ENCODE peak calls at places on chromosomes 5 and 9, in six cellular contexts. One of them, this sample, is unnamed.

GRCh38 chr5:154893381-154893780 is 35.0 kb downstream of the CNOT8 start:
- DNase-seq in stimulated activated CD8-positive, alpha-beta memory T cell treated with anti-CD3 and anti-CD28 coated beads, Interleukin-15, amount 100 ng/mL, for 1 hour: no peak
- DNase-seq in NCI-H748 treated with DMSO at 0.1 percent for 48 hours: no peak
- DNase-seq in H7: no peak
- DNase-seq in dermis blood vessel endothelial cell: no peak
- DNase-seq in HFFc6: no peak
- DNase-seq in this sample: no peak

GRCh38 chr9:22079873-22080341 is 70.8 kb upstream of the CDKN2B start:
- DNase-seq in stimulated activated CD8-positive, alpha-beta memory T cell treated with anti-CD3 and anti-CD28 coated beads, Interleukin-15, amount 100 ng/mL, for 1 hour: no peak
- DNase-seq in NCI-H748 treated with DMSO at 0.1 percent for 48 hours: no peak
- DNase-seq in H7: no peak
- DNase-seq in dermis blood vessel endothelial cell: no peak
- DNase-seq in HFFc6: no peak
- DNase-seq in this sample: no peak

GRCh38 chr5:122439645-122440044 is 127.6 kb downstream of the SNCAIP start:
- DNase-seq in stimulated activated CD8-positive, alpha-beta memory T cell treated with anti-CD3 and anti-CD28 coated beads, Interleukin-15, amount 100 ng/mL, for 1 hour: no peak
- DNase-seq in NCI-H748 treated with DMSO at 0.1 percent for 48 hours: no peak
- DNase-seq in H7: no peak
- DNase-seq in dermis blood vessel endothelial cell: no peak
- DNase-seq in HFFc6: no peak
- DNase-seq in this sample: no peak

GRCh38 chr5:60576425-60576824 is 123.5 kb downstream of the DEPDC1B start:
- DNase-seq in stimulated activated CD8-positive, alpha-beta memory T cell treated with anti-CD3 and anti-CD28 coated beads, Interleukin-15, amount 100 ng/mL, for 1 hour: no peak
- DNase-seq in NCI-H748 treated with DMSO at 0.1 percent for 48 hours: no peak
- DNase-seq in H7: no peak
- DNase-seq in dermis blood vessel endothelial cell: no peak
- DNase-seq in HFFc6: no peak
- DNase-seq in this sample: no peak

GRCh38 chr5:134905246-134905996 is 490 bp downstream of the PCBD2 start:
- DNase-seq in stimulated activated CD8-positive, alpha-beta memory T cell treated with anti-CD3 and anti-CD28 coated beads, Interleukin-15, amount 100 ng/mL, for 1 hour: peak; percentile 18
- DNase-seq in NCI-H748 treated with DMSO at 0.1 percent for 48 hours: peak; percentile 81
- DNase-seq in H7: peak; percentile 66
- DNase-seq in dermis blood vessel endothelial cell: peak; percentile 80
- DNase-seq in HFFc6: peak; percentile 67
- DNase-seq in this sample: peak; percentile 37

GRCh38 chr9:87749335-87750035 is 23.6 kb downstream of the CTSL start:
- DNase-seq in stimulated activated CD8-positive, alpha-beta memory T cell treated with anti-CD3 and anti-CD28 coated beads, Interleukin-15, amount 100 ng/mL, for 1 hour: no peak
- DNase-seq in NCI-H748 treated with DMSO at 0.1 percent for 48 hours: no peak
- DNase-seq in H7: no peak
- DNase-seq in dermis blood vessel endothelial cell: peak; percentile 35
- DNase-seq in HFFc6: no peak
- DNase-seq in this sample: no peak

GRCh38 chr5:115460476-115460875 is 84.1 kb downstream of the FEM1C start:
- DNase-seq in stimulated activated CD8-positive, alpha-beta memory T cell treated with anti-CD3 and anti-CD28 coated beads, Interleukin-15, amount 100 ng/mL, for 1 hour: no peak
- DNase-seq in NCI-H748 treated with DMSO at 0.1 percent for 48 hours: no peak
- DNase-seq in H7: no peak
- DNase-seq in dermis blood vessel endothelial cell: peak; percentile 92
- DNase-seq in HFFc6: peak; percentile 96
- DNase-seq in this sample: no peak

GRCh38 chr9:108394726-108395125 is 461.1 kb downstream of the ACTL7B start:
- DNase-seq in stimulated activated CD8-positive, alpha-beta memory T cell treated with anti-CD3 and anti-CD28 coated beads, Interleukin-15, amount 100 ng/mL, for 1 hour: no peak
- DNase-seq in NCI-H748 treated with DMSO at 0.1 percent for 48 hours: no peak
- DNase-seq in H7: no peak
- DNase-seq in dermis blood vessel endothelial cell: no peak
- DNase-seq in HFFc6: no peak
- DNase-seq in this sample: no peak

GRCh38 chr9:20479419-20480155 is 142.7 kb downstream of the MLLT3 start:
- DNase-seq in stimulated activated CD8-positive, alpha-beta memory T cell treated with anti-CD3 and anti-CD28 coated beads, Interleukin-15, amount 100 ng/mL, for 1 hour: no peak
- DNase-seq in NCI-H748 treated with DMSO at 0.1 percent for 48 hours: no peak
- DNase-seq in H7: no peak
- DNase-seq in dermis blood vessel endothelial cell: no peak
- DNase-seq in HFFc6: no peak
- DNase-seq in this sample: no peak

GRCh38 chr9:135908334-135909204 is 1.2 kb upstream of the CAMSAP1 start:
- DNase-seq in stimulated activated CD8-positive, alpha-beta memory T cell treated with anti-CD3 and anti-CD28 coated beads, Interleukin-15, amount 100 ng/mL, for 1 hour: no peak
- DNase-seq in NCI-H748 treated with DMSO at 0.1 percent for 48 hours: no peak
- DNase-seq in H7: peak; percentile 18
- DNase-seq in dermis blood vessel endothelial cell: peak; percentile 67
- DNase-seq in HFFc6: no peak
- DNase-seq in this sample: no peak

GRCh38 chr5:67244345-67244793 is 47.8 kb upstream of the CD180 start:
- DNase-seq in stimulated activated CD8-positive, alpha-beta memory T cell treated with anti-CD3 and anti-CD28 coated beads, Interleukin-15, amount 100 ng/mL, for 1 hour: no peak
- DNase-seq in NCI-H748 treated with DMSO at 0.1 percent for 48 hours: peak; percentile 23
- DNase-seq in H7: no peak
- DNase-seq in dermis blood vessel endothelial cell: peak; percentile 97
- DNase-seq in HFFc6: no peak
- DNase-seq in this sample: no peak

GRCh38 chr5:65926893-65927292 is 518 bp downstream of the ERBIN start:
- DNase-seq in stimulated activated CD8-positive, alpha-beta memory T cell treated with anti-CD3 and anti-CD28 coated beads, Interleukin-15, amount 100 ng/mL, for 1 hour: no peak
- DNase-seq in NCI-H748 treated with DMSO at 0.1 percent for 48 hours: peak; percentile 32
- DNase-seq in H7: peak; percentile 27
- DNase-seq in dermis blood vessel endothelial cell: peak; percentile 48
- DNase-seq in HFFc6: no peak
- DNase-seq in this sample: no peak

GRCh38 chr9:92771309-92771708 is 6.7 kb upstream of the BICD2 start:
- DNase-seq in stimulated activated CD8-positive, alpha-beta memory T cell treated with anti-CD3 and anti-CD28 coated beads, Interleukin-15, amount 100 ng/mL, for 1 hour: no peak
- DNase-seq in NCI-H748 treated with DMSO at 0.1 percent for 48 hours: no peak
- DNase-seq in H7: no peak
- DNase-seq in dermis blood vessel endothelial cell: no peak
- DNase-seq in HFFc6: no peak
- DNase-seq in this sample: no peak

GRCh38 chr5:103505581-103506305 is 56.8 kb downstream of the NUDT12 start:
- DNase-seq in stimulated activated CD8-positive, alpha-beta memory T cell treated with anti-CD3 and anti-CD28 coated beads, Interleukin-15, amount 100 ng/mL, for 1 hour: no peak
- DNase-seq in NCI-H748 treated with DMSO at 0.1 percent for 48 hours: no peak
- DNase-seq in H7: no peak
- DNase-seq in dermis blood vessel endothelial cell: no peak
- DNase-seq in HFFc6: peak; percentile 72
- DNase-seq in this sample: no peak

GRCh38 chr5:35012796-35013195 is 35.0 kb downstream of the AGXT2 start:
- DNase-seq in stimulated activated CD8-positive, alpha-beta memory T cell treated with anti-CD3 and anti-CD28 coated beads, Interleukin-15, amount 100 ng/mL, for 1 hour: no peak
- DNase-seq in NCI-H748 treated with DMSO at 0.1 percent for 48 hours: no peak
- DNase-seq in H7: no peak
- DNase-seq in dermis blood vessel endothelial cell: no peak
- DNase-seq in HFFc6: no peak
- DNase-seq in this sample: no peak

GRCh38 chr9:72675586-72675985 is 154.2 kb downstream of the TMC1 start:
- DNase-seq in stimulated activated CD8-positive, alpha-beta memory T cell treated with anti-CD3 and anti-CD28 coated beads, Interleukin-15, amount 100 ng/mL, for 1 hour: no peak
- DNase-seq in NCI-H748 treated with DMSO at 0.1 percent for 48 hours: peak; percentile 64
- DNase-seq in H7: no peak
- DNase-seq in dermis blood vessel endothelial cell: no peak
- DNase-seq in HFFc6: peak; percentile 32
- DNase-seq in this sample: no peak

GRCh38 chr5:19531374-19531952 is 456.5 kb downstream of the CDH18 start:
- DNase-seq in stimulated activated CD8-positive, alpha-beta memory T cell treated with anti-CD3 and anti-CD28 coated beads, Interleukin-15, amount 100 ng/mL, for 1 hour: no peak
- DNase-seq in NCI-H748 treated with DMSO at 0.1 percent for 48 hours: peak; percentile 90
- DNase-seq in H7: no peak
- DNase-seq in dermis blood vessel endothelial cell: no peak
- DNase-seq in HFFc6: no peak
- DNase-seq in this sample: no peak

GRCh38 chr9:110777201-110777842 is 108.7 kb downstream of the MUSK start:
- DNase-seq in stimulated activated CD8-positive, alpha-beta memory T cell treated with anti-CD3 and anti-CD28 coated beads, Interleukin-15, amount 100 ng/mL, for 1 hour: no peak
- DNase-seq in NCI-H748 treated with DMSO at 0.1 percent for 48 hours: no peak
- DNase-seq in H7: no peak
- DNase-seq in dermis blood vessel endothelial cell: peak; percentile 36
- DNase-seq in HFFc6: no peak
- DNase-seq in this sample: no peak

GRCh38 chr5:94793113-94793815 is 174.8 kb downstream of the SLF1 start:
- DNase-seq in stimulated activated CD8-positive, alpha-beta memory T cell treated with anti-CD3 and anti-CD28 coated beads, Interleukin-15, amount 100 ng/mL, for 1 hour: no peak
- DNase-seq in NCI-H748 treated with DMSO at 0.1 percent for 48 hours: no peak
- DNase-seq in H7: no peak
- DNase-seq in dermis blood vessel endothelial cell: peak; percentile 53
- DNase-seq in HFFc6: peak; percentile 85
- DNase-seq in this sample: no peak